ENCODE peak calls at places on chromosomes 1 and 21, in four cellular contexts. Z, P, Y and C are unnamed samples. For H3K27me3, the result is how much of the 10 kb centered on the place peaks cover.

GRCh38 chr1:200299571-200299970 is 110.3 kb downstream of the ZNF281 start:
- DNase-seq in Z (no peak), P (no peak), Y (no peak), C (no peak)

GRCh38 chr21:30408782-30409494 is 13.1 kb downstream of the KRTAP13-1 start:
- DNase-seq in Z (peak), P (no peak), Y (peak), C (no peak)

GRCh38 chr1:245609354-245609753 is 454.6 kb downstream of the KIF26B start:
- DNase-seq in Z (peak), P (no peak), Y (no peak), C (no peak)

GRCh38 chr1:51859333-51859732 is 19.2 kb downstream of the NRDC start:
- DNase-seq in Z (no peak), P (no peak), Y (no peak), C (no peak)

GRCh38 chr1:82227286-82227685 is 426.6 kb downstream of the ADGRL2 start:
- DNase-seq in Z (no peak), P (no peak), Y (no peak), C (no peak)

GRCh38 chr1:182259229-182259872 is 132.2 kb downstream of the GLUL start:
- DNase-seq in Z (no peak), P (no peak), Y (peak), C (peak)

GRCh38 chr1:186178426-186179043 is 196.5 kb downstream of the TPR start:
- DNase-seq in Z (no peak), P (no peak), Y (no peak), C (no peak)

GRCh38 chr1:33497410-33497809 is 25.0 kb downstream of the ZSCAN20 start:
- DNase-seq in Z (no peak), P (no peak), Y (no peak), C (no peak)

GRCh38 chr21:28126521-28127317 is 866.0 kb downstream of the LTN1 start:
- DNase-seq in Z (no peak), P (no peak), Y (no peak), C (no peak)

GRCh38 chr1:68464891-68465290 is 15.1 kb upstream of the RPE65 start:
- DNase-seq in Z (peak), P (no peak), Y (no peak), C (no peak)

GRCh38 chr1:241627453-241628329 is 12.5 kb downstream of the CHML start:
- DNase-seq in Z (peak), P (no peak), Y (peak), C (peak)

GRCh38 chr1:86068126-86068805 is 88.3 kb downstream of the COL24A1 start:
- DNase-seq in Z (no peak), P (no peak), Y (no peak), C (no peak)

GRCh38 chr1:168697376-168697775 is 31.6 kb downstream of the DPT start:
- DNase-seq in Z (no peak), P (no peak), Y (no peak), C (no peak)

GRCh38 chr1:214233856-214234634 is 46.9 kb upstream of the SMYD2 start:
- DNase-seq in Z (peak), P (no peak), Y (no peak), C (no peak)

GRCh38 chr1:11793819-11794218 is 11.9 kb downstream of the MTHFR start:
- DNase-seq in Z (no peak), P (no peak), Y (peak), C (no peak)

GRCh38 chr1:164058192-164058591 is 500.8 kb upstream of the PBX1 start:
- DNase-seq in Z (peak), P (no peak), Y (no peak), C (no peak)

GRCh38 chr1:211340622-211341487 is 14.2 kb downstream of the TRAF5 start:
- DNase-seq in Z (no peak), P (no peak), Y (no peak), C (no peak)

GRCh38 chr21:33011462-33011861 is 14.3 kb upstream of the OLIG2 start:
- DNase-seq in Z (no peak), P (no peak), Y (no peak), C (no peak)

GRCh38 chr1:113488576-113489177 is 98.4 kb downstream of the MAGI3 start:
- DNase-seq in Z (peak), P (no peak), Y (no peak), C (no peak)

GRCh38 chr1:178926046-178926445 is 55.2 kb upstream of the ANGPTL1 start:
- DNase-seq in Z (no peak), P (no peak), Y (no peak), C (no peak)

GRCh38 chr1:191162762-191163161 is 685.1 kb upstream of the BRINP3 start:
- DNase-seq in Z (no peak), P (no peak), Y (no peak), C (no peak)

GRCh38 chr1:24501371-24502167 is 1.1 kb upstream of the RCAN3 start:
- DNase-seq in Z (peak), P (no peak), Y (peak), C (no peak)

GRCh38 chr1:7526196-7526866 is 244.8 kb upstream of the VAMP3 start:
- DNase-seq in Z (no peak), P (no peak), Y (no peak), C (no peak)

DNA sequence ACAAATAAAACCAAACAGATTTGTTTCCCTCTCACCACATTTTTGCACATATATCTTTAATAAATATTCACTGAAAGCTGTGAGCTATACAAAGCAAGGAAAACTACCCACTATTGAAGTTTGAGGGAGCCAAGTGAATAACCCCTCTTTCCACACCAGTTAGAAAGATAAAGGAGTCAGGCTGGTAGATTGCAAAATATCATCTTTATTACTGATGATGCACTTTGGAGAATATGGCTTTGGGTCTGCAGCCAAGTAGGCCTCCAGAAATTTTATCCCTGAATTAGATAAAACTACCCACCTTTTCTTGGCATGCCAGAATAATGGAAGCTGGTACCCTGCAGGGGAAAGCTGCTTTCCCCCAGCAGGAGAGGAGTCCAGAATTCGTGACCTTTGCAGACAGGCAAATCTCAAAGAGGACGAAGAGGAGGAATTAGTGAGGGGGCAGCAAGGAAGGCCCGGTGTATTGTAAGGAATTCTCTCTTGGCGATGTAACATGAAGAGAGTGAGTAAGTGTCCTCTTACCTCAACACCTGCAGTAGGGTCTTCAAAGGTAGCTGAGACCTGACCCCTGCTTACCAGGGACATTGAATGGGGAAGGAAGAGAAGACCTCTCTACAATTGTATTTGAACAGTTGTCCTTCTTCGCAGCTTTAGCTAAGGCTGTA is 84.7 kb downstream of the LRRC8D start:
- DNase-seq in Z (no peak), P (no peak), Y (no peak), C (no peak)
- TF ChIP-seq CTCF in Z (no peak), P (no peak), Y (no peak), C (no peak)

GRCh38 chr21:44714905-44715304 is 3.5 kb upstream of the TSPEAR start:
- DNase-seq in Z (no peak), P (no peak), Y (no peak), C (no peak)
- H3K27me3 ChIP-seq in Z (under half), P (half or more), Y (under half), C (under half)

GRCh38 chr1:10424034-10424433 is 6.2 kb upstream of the CENPS start:
- DNase-seq in Z (no peak), P (no peak), Y (no peak), C (no peak)
- TF ChIP-seq CTCF in Z (no peak), P (no peak), Y (no peak), C (no peak)

GRCh38 chr1:39788758-39789570 is at the start of gene BMP8B:
- DNase-seq in Z (peak), P (peak), Y (peak), C (peak)
- H3K27me3 ChIP-seq in Z (under half), P (under half), Y (under half), C (under half)

DNA sequence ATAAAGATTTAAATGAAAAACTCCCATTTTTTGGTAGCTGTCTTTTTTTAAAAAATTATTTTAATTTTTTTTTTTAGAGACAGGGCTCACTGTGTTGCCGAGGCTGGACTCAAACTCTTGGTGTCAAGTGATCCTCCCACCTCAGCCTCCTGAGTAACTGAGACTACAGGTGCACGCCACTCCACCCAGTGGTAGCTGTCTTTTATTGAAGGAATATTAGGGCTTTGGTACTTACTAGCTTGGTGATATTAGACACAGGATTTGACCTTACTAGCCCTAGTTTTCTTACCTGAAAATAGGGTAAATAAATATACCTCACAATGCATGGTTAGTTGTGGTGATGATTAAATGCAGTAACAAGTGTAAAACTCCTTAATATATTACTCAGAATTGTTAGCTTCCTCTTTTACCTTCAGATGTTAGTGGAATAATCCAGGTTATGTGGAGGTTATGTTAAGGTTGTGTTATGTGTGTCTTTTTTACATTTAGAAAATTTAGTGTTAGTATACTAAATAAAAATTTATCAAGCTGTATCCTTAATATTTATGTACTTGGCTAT is 66.8 kb downstream of the PHACTR4 start:
- DNase-seq in Z (no peak), P (no peak), Y (no peak), C (no peak)
- TF ChIP-seq CTCF in Z (no peak), P (no peak), Y (no peak), C (no peak)

DNA sequence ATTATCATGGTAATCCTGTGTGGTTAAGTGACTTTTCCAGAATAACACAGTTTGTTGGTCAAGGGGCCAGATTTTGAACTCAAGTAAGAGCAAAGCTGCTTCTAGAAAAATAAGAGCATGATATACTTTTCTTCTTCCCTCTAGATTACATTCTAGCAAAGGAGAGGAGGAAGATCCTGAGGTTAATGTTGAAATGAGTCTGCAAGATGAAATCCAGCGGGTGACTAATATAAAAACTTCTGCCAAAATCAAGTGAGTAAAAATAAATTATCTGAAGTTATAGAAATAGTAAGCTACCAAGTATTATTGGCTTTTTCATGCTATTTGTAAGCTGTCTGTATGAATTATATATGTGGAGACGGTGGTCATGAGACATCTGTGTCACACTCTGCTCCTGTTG is 12.8 kb downstream of the WDR3 start:
- DNase-seq in Z (no peak), P (no peak), Y (no peak), C (no peak)
- H3K27me3 ChIP-seq in Z (under half), P (under half), Y (under half), C (under half)

GRCh38 chr1:10685851-10686403 is 110.5 kb downstream of the CASZ1 start:
- DNase-seq in Z (peak), P (no peak), Y (no peak), C (no peak)

GRCh38 chr1:10685196-10685850 is 111.1 kb downstream of the CASZ1 start:
- DNase-seq in Z (no peak), P (no peak), Y (no peak), C (no peak)

GRCh38 chr1:10687782-10688408 is 108.6 kb downstream of the CASZ1 start:
- DNase-seq in Z (no peak), P (no peak), Y (no peak), C (no peak)

GRCh38 chr1:10687142-10687715 is 109.2 kb downstream of the CASZ1 start:
- DNase-seq in Z (no peak), P (no peak), Y (no peak), C (no peak)

GRCh38 chr1:10686404-10687040 is 109.9 kb downstream of the CASZ1 start:
- DNase-seq in Z (peak), P (no peak), Y (no peak), C (no peak)
- TF ChIP-seq CTCF in Z (no peak), P (no peak), Y (no peak), C (no peak)